ENCODE peak calls at places on chromosomes 5 and 9, in four cellular contexts. One of them, this sample, is unnamed.

GRCh38 chr5:1105350-1106265 is 6.3 kb downstream of the SLC12A7 start:
- DNase-seq in suprapubic skin: no peak
- DNase-seq in HL-60: peak
- DNase-seq in stomach: peak
- DNase-seq in this sample: no peak

GRCh38 chr5:7926296-7926695 is 57.3 kb downstream of the MTRR start:
- DNase-seq in suprapubic skin: no peak
- DNase-seq in HL-60: no peak
- DNase-seq in stomach: no peak
- DNase-seq in this sample: no peak

GRCh38 chr5:154900071-154900470 is 37.9 kb downstream of the GEMIN5 start:
- DNase-seq in suprapubic skin: no peak
- DNase-seq in HL-60: no peak
- DNase-seq in stomach: no peak
- DNase-seq in this sample: no peak

GRCh38 chr5:116216246-116216645 is 131.4 kb downstream of the COMMD10 start:
- DNase-seq in suprapubic skin: no peak
- DNase-seq in HL-60: no peak
- DNase-seq in stomach: no peak
- DNase-seq in this sample: no peak

GRCh38 chr9:93447642-93448041 is 3.8 kb upstream of the FAM120A start:
- DNase-seq in suprapubic skin: no peak
- DNase-seq in HL-60: no peak
- DNase-seq in stomach: no peak
- DNase-seq in this sample: no peak

GRCh38 chr5:134099288-134099872 is 15.1 kb upstream of the TCF7 start:
- DNase-seq in suprapubic skin: no peak
- DNase-seq in HL-60: peak
- DNase-seq in stomach: peak
- DNase-seq in this sample: no peak

GRCh38 chr5:11126844-11127243 is 365.8 kb upstream of the DAP start:
- DNase-seq in suprapubic skin: no peak
- DNase-seq in HL-60: no peak
- DNase-seq in stomach: no peak
- DNase-seq in this sample: no peak

GRCh38 chr5:1007221-1007680 is 1.4 kb upstream of the NKD2 start:
- DNase-seq in suprapubic skin: peak
- DNase-seq in HL-60: no peak
- DNase-seq in stomach: peak
- DNase-seq in this sample: peak

GRCh38 chr5:32767948-32768427 is 56.9 kb downstream of the NPR3 start:
- DNase-seq in suprapubic skin: no peak
- DNase-seq in HL-60: no peak
- DNase-seq in stomach: no peak
- DNase-seq in this sample: no peak

GRCh38 chr9:125763373-125763772 is 16.2 kb downstream of the PBX3 start:
- DNase-seq in suprapubic skin: no peak
- DNase-seq in HL-60: no peak
- DNase-seq in stomach: no peak
- DNase-seq in this sample: no peak

GRCh38 chr5:147361441-147362175 is 126.8 kb downstream of the STK32A start:
- DNase-seq in suprapubic skin: no peak
- DNase-seq in HL-60: no peak
- DNase-seq in stomach: no peak
- DNase-seq in this sample: no peak

GRCh38 chr5:24621809-24622208 is 23.0 kb downstream of the CDH10 start:
- DNase-seq in suprapubic skin: no peak
- DNase-seq in HL-60: peak
- DNase-seq in stomach: no peak
- DNase-seq in this sample: no peak

GRCh38 chr9:138008081-138008841 is 130.7 kb downstream of the CACNA1B start:
- DNase-seq in suprapubic skin: no peak
- DNase-seq in HL-60: no peak
- DNase-seq in stomach: peak
- DNase-seq in this sample: peak

GRCh38 chr5:140202078-140202477 is 27.1 kb downstream of the CYSTM1 start:
- DNase-seq in suprapubic skin: no peak
- DNase-seq in HL-60: no peak
- DNase-seq in stomach: no peak
- DNase-seq in this sample: no peak

GRCh38 chr9:129223551-129224208 is 45.6 kb upstream of the IER5L start:
- DNase-seq in suprapubic skin: no peak
- DNase-seq in HL-60: no peak
- DNase-seq in stomach: peak
- DNase-seq in this sample: no peak

GRCh38 chr9:127525426-127526188 is 74.3 kb downstream of the LRSAM1 start:
- DNase-seq in suprapubic skin: no peak
- DNase-seq in HL-60: peak
- DNase-seq in stomach: no peak
- DNase-seq in this sample: no peak

GRCh38 chr5:96194597-96194996 is 232.9 kb upstream of the ELL2 start:
- DNase-seq in suprapubic skin: no peak
- DNase-seq in HL-60: no peak
- DNase-seq in stomach: no peak
- DNase-seq in this sample: no peak

GRCh38 chr9:137227057-137227852 is at the start of gene RNF224:
- DNase-seq in suprapubic skin: no peak
- DNase-seq in HL-60: peak
- DNase-seq in stomach: peak
- DNase-seq in this sample: peak

GRCh38 chr5:140833993-140834392 is at the start of gene PCDHA7:
- DNase-seq in suprapubic skin: no peak
- DNase-seq in HL-60: no peak
- DNase-seq in stomach: no peak
- DNase-seq in this sample: no peak

GRCh38 chr5:114243281-114243982 is 118.4 kb upstream of the KCNN2 start:
- DNase-seq in suprapubic skin: no peak
- DNase-seq in HL-60: no peak
- DNase-seq in stomach: no peak
- DNase-seq in this sample: no peak

GRCh38 chr5:86866036-86866435 is 248.3 kb downstream of the COX7C start:
- DNase-seq in suprapubic skin: no peak
- DNase-seq in HL-60: no peak
- DNase-seq in stomach: no peak
- DNase-seq in this sample: no peak

GRCh38 chr5:111929892-111930291 is 172.9 kb upstream of the NREP start:
- DNase-seq in suprapubic skin: no peak
- DNase-seq in HL-60: peak
- DNase-seq in stomach: no peak
- DNase-seq in this sample: no peak

GRCh38 chr9:96008502-96009222 is 133.2 kb downstream of the ERCC6L2 start:
- DNase-seq in suprapubic skin: no peak
- DNase-seq in HL-60: peak
- DNase-seq in stomach: no peak
- DNase-seq in this sample: no peak

GRCh38 chr9:75649060-75649459 is 241.4 kb upstream of the PCSK5 start:
- DNase-seq in suprapubic skin: no peak
- DNase-seq in HL-60: no peak
- DNase-seq in stomach: no peak
- DNase-seq in this sample: no peak

GRCh38 chr9:126844085-126844484 is 16.4 kb upstream of the ZBTB34 start:
- DNase-seq in suprapubic skin: no peak
- DNase-seq in HL-60: no peak
- DNase-seq in stomach: no peak
- DNase-seq in this sample: no peak

GRCh38 chr9:131475956-131476776 is 26.6 kb upstream of the POMT1 start:
- DNase-seq in suprapubic skin: no peak
- DNase-seq in HL-60: no peak
- DNase-seq in stomach: no peak
- DNase-seq in this sample: peak
- TF ChIP-seq CTCF in suprapubic skin: no peak
- TF ChIP-seq CTCF in HL-60: no peak
- TF ChIP-seq CTCF in stomach: no peak
- TF ChIP-seq CTCF in this sample: peak

DNA sequence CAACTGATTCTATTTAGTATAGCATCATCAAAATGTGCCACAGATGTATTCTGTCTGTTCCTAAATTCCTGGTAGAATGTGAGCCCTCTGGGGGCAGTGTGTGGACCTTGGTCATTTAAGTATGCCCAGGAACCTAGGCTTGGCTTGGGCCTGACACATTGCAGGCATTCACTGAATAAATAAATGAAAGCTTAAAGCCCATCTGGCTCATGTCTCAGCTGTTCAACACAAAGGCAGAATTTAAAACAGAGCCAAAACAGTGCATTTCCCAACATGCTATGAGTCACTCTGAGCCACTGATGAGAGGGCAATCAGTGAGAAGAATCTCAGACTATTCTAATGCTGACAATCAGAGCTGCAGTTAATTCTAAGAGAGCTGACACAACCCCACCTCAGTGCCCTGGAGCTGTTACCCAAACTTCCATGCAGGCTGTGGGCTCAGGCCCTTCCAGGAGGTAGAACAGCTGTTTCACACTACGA is 8.1 kb downstream of the FAM193B start:
- DNase-seq in suprapubic skin: no peak
- DNase-seq in HL-60: peak
- DNase-seq in stomach: no peak
- DNase-seq in this sample: no peak
- TF ChIP-seq POLR2AphosphoS5 in suprapubic skin: peak
- TF ChIP-seq POLR2AphosphoS5 in HL-60: peak
- TF ChIP-seq POLR2AphosphoS5 in stomach: peak
- TF ChIP-seq POLR2AphosphoS5 in this sample: no peak

GRCh38 chr5:172802585-172803176 is 31.4 kb upstream of the ERGIC1 start:
- DNase-seq in suprapubic skin: no peak
- DNase-seq in HL-60: no peak
- DNase-seq in stomach: no peak
- DNase-seq in this sample: no peak
- H3K4me3 ChIP-seq in suprapubic skin: no peak
- H3K4me3 ChIP-seq in HL-60: no peak
- H3K4me3 ChIP-seq in stomach: no peak
- H3K4me3 ChIP-seq in this sample: no peak

GRCh38 chr9:120970249-120970648 is 43.7 kb upstream of the TRAF1 start:
- DNase-seq in suprapubic skin: no peak
- DNase-seq in HL-60: no peak
- DNase-seq in stomach: no peak
- DNase-seq in this sample: no peak
- TF ChIP-seq CTCF in suprapubic skin: no peak
- TF ChIP-seq CTCF in HL-60: no peak
- TF ChIP-seq CTCF in stomach: no peak
- TF ChIP-seq CTCF in this sample: no peak

GRCh38 chr5:89010512-89010911 is 127.5 kb upstream of the MEF2C start:
- DNase-seq in suprapubic skin: no peak
- DNase-seq in HL-60: no peak
- DNase-seq in stomach: no peak
- DNase-seq in this sample: no peak

GRCh38 chr5:89003563-89004036 is 120.6 kb upstream of the MEF2C start:
- DNase-seq in suprapubic skin: no peak
- DNase-seq in HL-60: no peak
- DNase-seq in stomach: no peak
- DNase-seq in this sample: peak

GRCh38 chr5:89004379-89004778 is 121.4 kb upstream of the MEF2C start:
- DNase-seq in suprapubic skin: no peak
- DNase-seq in HL-60: no peak
- DNase-seq in stomach: no peak
- DNase-seq in this sample: no peak

GRCh38 chr5:89008291-89008690 is 125.3 kb upstream of the MEF2C start:
- DNase-seq in suprapubic skin: no peak
- DNase-seq in HL-60: no peak
- DNase-seq in stomach: no peak
- DNase-seq in this sample: no peak

GRCh38 chr5:89005990-89006389 is 123.0 kb upstream of the MEF2C start:
- DNase-seq in suprapubic skin: no peak
- DNase-seq in HL-60: no peak
- DNase-seq in stomach: no peak
- DNase-seq in this sample: no peak
- TF ChIP-seq POLR2AphosphoS5 in suprapubic skin: no peak
- TF ChIP-seq POLR2AphosphoS5 in HL-60: no peak
- TF ChIP-seq POLR2AphosphoS5 in stomach: no peak
- TF ChIP-seq POLR2AphosphoS5 in this sample: no peak